ENCODE peak calls at places on chromosomes 2 and 18, in five cellular contexts. V is GM13976, O is neural crest cell, R is cardiac muscle cell, W is progenitor cell of endocrine pancreas. B is an unnamed sample.

GRCh38 chr2:157784169-157784822 is 91.8 kb downstream of the ACVR1 start:
- DNase-seq in V (no peak), O (no peak), R (no peak), W (no peak), B (no peak)

GRCh38 chr2:240868286-240869108 is at the start of gene AGXT:
- DNase-seq in V (no peak), O (no peak), R (peak), W (no peak), B (no peak)

GRCh38 chr2:68157002-68157401 is 686 bp upstream of the PNO1 start:
- DNase-seq in V (no peak), O (no peak), R (peak), W (peak), B (peak)

GRCh38 chr2:235080108-235080507 is 128.3 kb downstream of the SH3BP4 start:
- DNase-seq in V (no peak), O (no peak), R (no peak), W (no peak), B (no peak)

GRCh38 chr2:238133499-238134392 is 4.7 kb upstream of the KLHL30 start:
- DNase-seq in V (no peak), O (no peak), R (peak), W (no peak), B (peak)

GRCh38 chr2:46030330-46030729 is 266.9 kb upstream of the EPAS1 start:
- DNase-seq in V (no peak), O (no peak), R (no peak), W (no peak), B (no peak)

GRCh38 chr2:181949047-181949446 is 36.6 kb upstream of the PPP1R1C start:
- DNase-seq in V (no peak), O (no peak), R (no peak), W (no peak), B (no peak)

GRCh38 chr2:61967262-61967661 is 61.8 kb downstream of the COMMD1 start:
- DNase-seq in V (no peak), O (no peak), R (no peak), W (no peak), B (no peak)

GRCh38 chr18:8800445-8800844 is 95.1 kb downstream of the MTCL1 start:
- DNase-seq in V (no peak), O (no peak), R (peak), W (no peak), B (no peak)

GRCh38 chr2:25159947-25160346 is 8.4 kb downstream of the POMC start:
- DNase-seq in V (no peak), O (peak), R (peak), W (no peak), B (peak)

GRCh38 chr18:36496022-36496421 is 198.5 kb downstream of the FHOD3 start:
- DNase-seq in V (no peak), O (no peak), R (no peak), W (no peak), B (no peak)

GRCh38 chr2:234273887-234274584 is 222.8 kb downstream of the ARL4C start:
- DNase-seq in V (no peak), O (no peak), R (no peak), W (no peak), B (no peak)

GRCh38 chr2:111632661-111633060 is 251.3 kb downstream of the ANAPC1 start:
- DNase-seq in V (peak), O (no peak), R (no peak), W (no peak), B (no peak)

GRCh38 chr2:147040585-147041494 is 804.0 kb upstream of the ACVR2A start:
- DNase-seq in V (no peak), O (no peak), R (no peak), W (no peak), B (no peak)

GRCh38 chr18:36217348-36217747 is 30.1 kb downstream of the MOCOS start:
- DNase-seq in V (no peak), O (no peak), R (no peak), W (no peak), B (no peak)

GRCh38 chr2:217909156-217909820 is 93.5 kb downstream of the TNS1 start:
- DNase-seq in V (no peak), O (no peak), R (no peak), W (no peak), B (no peak)

GRCh38 chr18:28637897-28638296 is 461.0 kb upstream of the CDH2 start:
- DNase-seq in V (no peak), O (no peak), R (no peak), W (no peak), B (no peak)

GRCh38 chr18:1092228-1092627 is 187.6 kb downstream of the ADCYAP1 start:
- DNase-seq in V (no peak), O (no peak), R (peak), W (peak), B (no peak)

GRCh38 chr2:158781562-158781961 is 13.6 kb upstream of the DAPL1 start:
- DNase-seq in V (no peak), O (no peak), R (no peak), W (no peak), B (no peak)

GRCh38 chr2:181991171-181991885 is 5.7 kb downstream of the PPP1R1C start:
- DNase-seq in V (peak), O (no peak), R (no peak), W (no peak), B (no peak)

GRCh38 chr18:69109686-69110085 is 291.0 kb upstream of the DOK6 start:
- DNase-seq in V (no peak), O (no peak), R (no peak), W (no peak), B (no peak)

GRCh38 chr2:222318026-222318711 is 19.4 kb upstream of the PAX3 start:
- DNase-seq in V (peak), O (peak), R (peak), W (peak), B (peak)

GRCh38 chr2:191759650-191760049 is 81.7 kb downstream of the NABP1 start:
- DNase-seq in V (no peak), O (no peak), R (no peak), W (no peak), B (no peak)

GRCh38 chr2:64978514-64979268 is 10.5 kb upstream of the SLC1A4 start:
- DNase-seq in V (peak), O (no peak), R (no peak), W (no peak), B (no peak)

GRCh38 chr2:205612661-205613060 is 69.6 kb upstream of the NRP2 start:
- DNase-seq in V (no peak), O (no peak), R (no peak), W (no peak), B (no peak)

GRCh38 chr2:234026111-234026510 is 24.4 kb upstream of the SPP2 start:
- DNase-seq in V (no peak), O (no peak), R (no peak), W (no peak), B (no peak)

GRCh38 chr2:12652723-12653122 is 64.0 kb upstream of the TRIB2 start:
- DNase-seq in V (no peak), O (no peak), R (no peak), W (no peak), B (no peak)

GRCh38 chr2:182368996-182369395 is 57.8 kb downstream of the PDE1A start:
- DNase-seq in V (no peak), O (no peak), R (no peak), W (no peak), B (no peak)

DNA sequence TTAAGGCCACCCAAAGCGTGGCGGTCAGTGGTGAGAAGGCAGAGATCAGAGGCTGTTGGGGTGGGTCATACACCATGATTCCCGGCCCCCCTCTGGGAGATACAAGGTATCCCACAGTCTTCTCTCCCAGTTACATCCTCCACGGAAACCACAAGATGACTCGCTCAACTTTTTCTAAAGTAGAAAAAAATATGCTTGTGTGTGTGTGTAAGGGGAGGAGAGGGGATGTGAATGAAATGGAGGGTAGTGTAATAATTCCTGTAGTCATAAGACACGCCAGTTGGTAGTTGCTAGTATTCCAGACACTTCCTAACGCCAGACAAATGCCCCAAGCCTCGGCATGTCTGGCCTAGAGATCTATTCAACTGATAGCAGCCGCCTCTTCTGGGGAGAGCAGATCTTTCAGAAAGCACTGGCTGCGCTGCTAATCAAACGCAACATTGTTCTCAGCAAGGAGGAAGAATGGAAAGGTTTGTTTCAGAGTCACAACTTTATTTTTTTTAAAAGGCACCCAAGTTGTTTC is 143.5 kb downstream of the TGIF1 start:
- DNase-seq in V (no peak), O (peak), R (no peak), W (no peak), B (no peak)
- TF ChIP-seq CTCF in V (no peak), O (no peak), R (no peak), W (no peak), B (no peak)

GRCh38 chr18:60826346-60826745 is 453.8 kb upstream of the MC4R start:
- DNase-seq in V (no peak), O (no peak), R (no peak), W (no peak), B (no peak)
- TF ChIP-seq CTCF in V (no peak), O (no peak), R (no peak), W (no peak), B (no peak)

DNA sequence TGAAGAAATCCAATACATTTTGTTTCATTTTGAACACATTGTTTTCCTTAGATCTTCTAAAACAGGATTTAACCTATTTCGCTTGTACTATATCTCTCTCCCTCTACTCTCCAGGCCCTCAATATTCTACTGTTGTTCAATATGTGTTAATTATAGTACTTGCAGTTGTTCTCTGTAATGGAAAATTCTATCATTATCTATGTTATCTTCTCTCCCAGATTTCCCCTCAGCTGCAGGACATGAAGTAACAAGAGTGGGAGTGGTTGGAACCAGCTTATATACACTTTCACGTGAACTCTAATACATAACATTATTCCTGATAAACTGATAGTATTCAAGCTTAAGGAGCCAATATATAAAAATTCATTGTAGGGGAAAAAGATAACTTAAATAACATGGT is 7.0 kb upstream of the STRN start:
- DNase-seq in V (no peak), O (no peak), R (no peak), W (no peak), B (no peak)
- TF ChIP-seq CTCF in V (no peak), O (no peak), R (no peak), W (no peak), B (no peak)

GRCh38 chr2:90069290-90069894 is 1377.9 kb downstream of the RPIA start:
- DNase-seq in V (peak), O (no peak), R (peak), W (peak), B (peak)
- TF ChIP-seq CTCF in V (peak), O (peak), R (peak), W (peak), B (peak)

GRCh38 chr2:7956126-7956689 is 725.6 kb upstream of the ID2 start:
- DNase-seq in V (no peak), O (no peak), R (peak), W (no peak), B (no peak)

GRCh38 chr2:7951490-7951889 is 730.4 kb upstream of the ID2 start:
- DNase-seq in V (no peak), O (no peak), R (no peak), W (no peak), B (no peak)

GRCh38 chr2:7952046-7952445 is 729.8 kb upstream of the ID2 start:
- DNase-seq in V (no peak), O (no peak), R (no peak), W (no peak), B (no peak)

GRCh38 chr2:7953184-7953583 is 728.7 kb upstream of the ID2 start:
- DNase-seq in V (no peak), O (no peak), R (no peak), W (no peak), B (peak)

DNA sequence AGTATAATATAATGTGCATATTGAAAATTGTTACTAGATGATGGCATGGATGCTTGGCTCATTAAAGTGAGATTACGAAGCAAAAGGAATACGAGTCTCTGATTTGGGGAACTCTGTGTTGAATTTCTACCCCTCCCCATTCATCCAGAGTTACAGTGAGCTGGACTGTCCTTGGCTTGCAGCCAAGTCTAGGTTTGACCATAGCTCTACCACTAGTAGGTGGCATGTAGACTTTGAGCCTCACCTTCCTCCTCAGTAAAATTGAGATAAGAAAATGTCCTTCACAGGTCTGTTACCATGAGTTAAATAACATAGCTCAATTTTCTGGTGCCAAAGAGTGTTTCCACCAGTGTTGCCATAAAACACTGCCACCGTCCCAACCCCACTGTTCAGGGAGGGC is 727.6 kb upstream of the ID2 start:
- DNase-seq in V (no peak), O (no peak), R (no peak), W (no peak), B (no peak)
- TF ChIP-seq CTCF in V (no peak), O (no peak), R (no peak), W (no peak), B (no peak)

GRCh38 chr2:59701271-59701994 is 852.0 kb downstream of the BCL11A start:
- DNase-seq in V (no peak), O (no peak), R (no peak), W (no peak), B (no peak)

GRCh38 chr2:59706729-59707128 is 846.7 kb downstream of the BCL11A start:
- DNase-seq in V (no peak), O (no peak), R (no peak), W (no peak), B (no peak)

DNA sequence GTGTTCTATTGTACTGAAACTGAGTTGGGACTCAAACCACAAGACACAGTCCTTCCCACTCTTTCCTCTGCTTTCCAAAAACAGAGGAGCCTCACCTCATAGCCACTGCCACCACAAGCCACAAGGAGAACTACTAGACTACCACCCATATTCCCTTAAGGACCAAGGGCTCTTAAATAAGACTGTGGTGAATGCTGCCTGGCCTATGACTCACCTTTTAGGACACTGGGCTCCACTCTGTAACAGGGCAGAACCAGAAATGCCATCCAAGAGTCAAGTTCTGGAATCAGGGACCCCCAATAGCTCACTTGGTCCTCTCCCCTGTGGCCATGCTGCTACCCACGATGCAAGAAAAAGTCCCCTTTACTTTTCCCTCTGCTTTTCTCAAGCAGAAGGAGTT is 851.4 kb downstream of the BCL11A start:
- DNase-seq in V (no peak), O (no peak), R (no peak), W (no peak), B (no peak)
- TF ChIP-seq CTCF in V (no peak), O (no peak), R (no peak), W (no peak), B (no peak)

DNA sequence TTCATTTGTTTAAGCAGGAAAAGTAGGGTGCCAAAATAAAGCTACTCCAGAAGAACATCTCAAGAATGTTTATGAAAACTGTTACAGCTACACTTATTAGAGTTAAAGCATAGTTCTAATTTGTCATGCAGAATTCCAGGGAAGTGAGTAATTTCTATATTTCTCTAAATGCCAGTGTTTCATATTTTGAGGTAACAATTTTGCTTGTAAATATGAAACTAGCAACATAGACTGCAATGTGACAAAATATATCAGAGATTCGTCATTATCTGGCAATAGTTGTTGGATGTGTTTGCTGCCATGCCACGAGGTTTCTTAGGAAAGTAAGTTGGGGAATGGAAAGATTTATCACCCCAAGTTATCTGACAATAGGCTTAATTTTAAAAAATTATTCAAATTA is 424.1 kb upstream of the ZEB2 start:
- DNase-seq in V (no peak), O (no peak), R (no peak), W (no peak), B (no peak)
- TF ChIP-seq CTCF in V (no peak), O (no peak), R (no peak), W (no peak), B (no peak)

GRCh38 chr2:120809576-120810440 is 74.1 kb downstream of the GLI2 start:
- DNase-seq in V (no peak), O (no peak), R (peak), W (no peak), B (no peak)
- TF ChIP-seq CTCF in V (no peak), O (no peak), R (no peak), W (no peak), B (no peak)